ENCODE peak calls at places on chromosomes 11 and 22, in nine cellular contexts. One of them, this sample, is unnamed.

GRCh38 chr11:113781682-113782081 is 2.1 kb downstream of the CLDN25 start:
- DNase-seq in heart left ventricle: no peak
- DNase-seq in dorsolateral prefrontal cortex: no peak
- DNase-seq in kidney: no peak
- DNase-seq in CD8-positive, alpha-beta memory T cell: no peak
- DNase-seq in IMR-90: no peak
- DNase-seq in bronchial epithelial cell: peak
- DNase-seq in MM.1S: no peak
- DNase-seq in astrocyte of the spinal cord: no peak
- DNase-seq in this sample: no peak

GRCh38 chr11:35065566-35065965 is 73.4 kb upstream of the CD44 start:
- DNase-seq in MM.1S: no peak
- DNase-seq in CD8-positive, alpha-beta memory T cell: no peak
- DNase-seq in bronchial epithelial cell: no peak
- DNase-seq in dorsolateral prefrontal cortex: no peak
- DNase-seq in kidney: no peak
- DNase-seq in IMR-90: peak
- DNase-seq in heart left ventricle: no peak
- DNase-seq in astrocyte of the spinal cord: no peak
- DNase-seq in this sample: no peak

GRCh38 chr11:6596237-6596877 is 7.1 kb downstream of the RRP8 start:
- DNase-seq in IMR-90: no peak
- DNase-seq in CD8-positive, alpha-beta memory T cell: no peak
- DNase-seq in kidney: no peak
- DNase-seq in astrocyte of the spinal cord: no peak
- DNase-seq in heart left ventricle: no peak
- DNase-seq in dorsolateral prefrontal cortex: no peak
- DNase-seq in bronchial epithelial cell: no peak
- DNase-seq in MM.1S: no peak
- DNase-seq in this sample: no peak

GRCh38 chr22:17098379-17098819 is 13.6 kb downstream of the IL17RA start:
- DNase-seq in CD8-positive, alpha-beta memory T cell: no peak
- DNase-seq in MM.1S: no peak
- DNase-seq in astrocyte of the spinal cord: no peak
- DNase-seq in dorsolateral prefrontal cortex: no peak
- DNase-seq in IMR-90: no peak
- DNase-seq in bronchial epithelial cell: no peak
- DNase-seq in heart left ventricle: no peak
- DNase-seq in kidney: no peak
- DNase-seq in this sample: peak

GRCh38 chr22:39559456-39560105 is 11.0 kb upstream of the CACNA1I start:
- DNase-seq in MM.1S: no peak
- DNase-seq in heart left ventricle: no peak
- DNase-seq in kidney: no peak
- DNase-seq in IMR-90: no peak
- DNase-seq in astrocyte of the spinal cord: no peak
- DNase-seq in dorsolateral prefrontal cortex: no peak
- DNase-seq in bronchial epithelial cell: no peak
- DNase-seq in CD8-positive, alpha-beta memory T cell: no peak
- DNase-seq in this sample: no peak

GRCh38 chr11:73652046-73652730 is 5.8 kb downstream of the PLEKHB1 start:
- DNase-seq in IMR-90: no peak
- DNase-seq in bronchial epithelial cell: no peak
- DNase-seq in kidney: no peak
- DNase-seq in dorsolateral prefrontal cortex: peak
- DNase-seq in MM.1S: no peak
- DNase-seq in astrocyte of the spinal cord: no peak
- DNase-seq in CD8-positive, alpha-beta memory T cell: no peak
- DNase-seq in heart left ventricle: no peak
- DNase-seq in this sample: no peak

GRCh38 chr11:34480339-34480738 is 33.3 kb downstream of the ELF5 start:
- DNase-seq in dorsolateral prefrontal cortex: no peak
- DNase-seq in heart left ventricle: no peak
- DNase-seq in CD8-positive, alpha-beta memory T cell: no peak
- DNase-seq in bronchial epithelial cell: peak
- DNase-seq in kidney: no peak
- DNase-seq in astrocyte of the spinal cord: no peak
- DNase-seq in MM.1S: no peak
- DNase-seq in IMR-90: peak
- DNase-seq in this sample: no peak

GRCh38 chr11:4626207-4627105 is 10.8 kb upstream of the OR51D1 start:
- DNase-seq in MM.1S: peak
- DNase-seq in CD8-positive, alpha-beta memory T cell: peak
- DNase-seq in astrocyte of the spinal cord: peak
- DNase-seq in dorsolateral prefrontal cortex: peak
- DNase-seq in kidney: no peak
- DNase-seq in IMR-90: peak
- DNase-seq in heart left ventricle: no peak
- DNase-seq in bronchial epithelial cell: peak
- DNase-seq in this sample: peak

GRCh38 chr11:17544181-17544622 is at the start of gene USH1C:
- DNase-seq in kidney: peak
- DNase-seq in dorsolateral prefrontal cortex: no peak
- DNase-seq in IMR-90: no peak
- DNase-seq in astrocyte of the spinal cord: no peak
- DNase-seq in MM.1S: no peak
- DNase-seq in bronchial epithelial cell: no peak
- DNase-seq in CD8-positive, alpha-beta memory T cell: no peak
- DNase-seq in heart left ventricle: no peak
- DNase-seq in this sample: no peak

GRCh38 chr11:130916238-130916855 is at the start of gene SNX19:
- DNase-seq in kidney: peak
- DNase-seq in IMR-90: peak
- DNase-seq in MM.1S: peak
- DNase-seq in dorsolateral prefrontal cortex: peak
- DNase-seq in astrocyte of the spinal cord: peak
- DNase-seq in bronchial epithelial cell: peak
- DNase-seq in CD8-positive, alpha-beta memory T cell: peak
- DNase-seq in heart left ventricle: peak
- DNase-seq in this sample: peak

GRCh38 chr22:27129266-27129665 is 471.9 kb downstream of the MIAT start:
- DNase-seq in heart left ventricle: no peak
- DNase-seq in bronchial epithelial cell: peak
- DNase-seq in IMR-90: peak
- DNase-seq in dorsolateral prefrontal cortex: no peak
- DNase-seq in astrocyte of the spinal cord: no peak
- DNase-seq in CD8-positive, alpha-beta memory T cell: no peak
- DNase-seq in kidney: no peak
- DNase-seq in MM.1S: no peak
- DNase-seq in this sample: no peak

GRCh38 chr11:62565100-62565802 is 8.4 kb downstream of the EEF1G start:
- DNase-seq in MM.1S: no peak
- DNase-seq in bronchial epithelial cell: no peak
- DNase-seq in astrocyte of the spinal cord: no peak
- DNase-seq in CD8-positive, alpha-beta memory T cell: no peak
- DNase-seq in IMR-90: no peak
- DNase-seq in dorsolateral prefrontal cortex: no peak
- DNase-seq in kidney: no peak
- DNase-seq in heart left ventricle: no peak
- DNase-seq in this sample: no peak

GRCh38 chr11:100878474-100878873 is 191.4 kb downstream of the ARHGAP42 start:
- DNase-seq in bronchial epithelial cell: no peak
- DNase-seq in dorsolateral prefrontal cortex: no peak
- DNase-seq in IMR-90: peak
- DNase-seq in kidney: no peak
- DNase-seq in CD8-positive, alpha-beta memory T cell: no peak
- DNase-seq in MM.1S: no peak
- DNase-seq in astrocyte of the spinal cord: peak
- DNase-seq in heart left ventricle: no peak
- DNase-seq in this sample: no peak

GRCh38 chr11:75056806-75057205 is 39.9 kb downstream of the OR2AT4 start:
- DNase-seq in IMR-90: no peak
- DNase-seq in astrocyte of the spinal cord: no peak
- DNase-seq in MM.1S: no peak
- DNase-seq in CD8-positive, alpha-beta memory T cell: no peak
- DNase-seq in heart left ventricle: no peak
- DNase-seq in kidney: no peak
- DNase-seq in dorsolateral prefrontal cortex: no peak
- DNase-seq in bronchial epithelial cell: peak
- DNase-seq in this sample: no peak

GRCh38 chr11:33712436-33712835 is 11.8 kb upstream of the C11orf91 start:
- DNase-seq in IMR-90: no peak
- DNase-seq in dorsolateral prefrontal cortex: no peak
- DNase-seq in heart left ventricle: no peak
- DNase-seq in kidney: no peak
- DNase-seq in astrocyte of the spinal cord: no peak
- DNase-seq in MM.1S: no peak
- DNase-seq in bronchial epithelial cell: no peak
- DNase-seq in CD8-positive, alpha-beta memory T cell: no peak
- DNase-seq in this sample: no peak

GRCh38 chr11:59173964-59174663 is 2.2 kb downstream of the DTX4 start:
- DNase-seq in IMR-90: peak
- DNase-seq in heart left ventricle: no peak
- DNase-seq in CD8-positive, alpha-beta memory T cell: no peak
- DNase-seq in dorsolateral prefrontal cortex: no peak
- DNase-seq in kidney: peak
- DNase-seq in bronchial epithelial cell: peak
- DNase-seq in MM.1S: no peak
- DNase-seq in astrocyte of the spinal cord: no peak
- DNase-seq in this sample: no peak
- H3K4me3 ChIP-seq in IMR-90: peak
- H3K4me3 ChIP-seq in heart left ventricle: peak
- H3K4me3 ChIP-seq in CD8-positive, alpha-beta memory T cell: no peak
- H3K4me3 ChIP-seq in dorsolateral prefrontal cortex: peak
- H3K4me3 ChIP-seq in kidney: peak
- H3K4me3 ChIP-seq in bronchial epithelial cell: peak
- H3K4me3 ChIP-seq in MM.1S: no peak
- H3K4me3 ChIP-seq in astrocyte of the spinal cord: no peak
- H3K4me3 ChIP-seq in this sample: no peak

GRCh38 chr22:36164621-36165020 is 4.1 kb upstream of the APOL3 start:
- DNase-seq in heart left ventricle: no peak
- DNase-seq in dorsolateral prefrontal cortex: no peak
- DNase-seq in bronchial epithelial cell: no peak
- DNase-seq in CD8-positive, alpha-beta memory T cell: no peak
- DNase-seq in kidney: no peak
- DNase-seq in astrocyte of the spinal cord: no peak
- DNase-seq in MM.1S: no peak
- DNase-seq in IMR-90: no peak
- DNase-seq in this sample: no peak
- H3K4me3 ChIP-seq in heart left ventricle: no peak
- H3K4me3 ChIP-seq in dorsolateral prefrontal cortex: no peak
- H3K4me3 ChIP-seq in bronchial epithelial cell: no peak
- H3K4me3 ChIP-seq in CD8-positive, alpha-beta memory T cell: no peak
- H3K4me3 ChIP-seq in kidney: no peak
- H3K4me3 ChIP-seq in astrocyte of the spinal cord: no peak
- H3K4me3 ChIP-seq in MM.1S: no peak
- H3K4me3 ChIP-seq in IMR-90: no peak
- H3K4me3 ChIP-seq in this sample: no peak

GRCh38 chr11:102322560-102322959 is 5.3 kb downstream of the BIRC3 start:
- DNase-seq in MM.1S: peak
- DNase-seq in bronchial epithelial cell: no peak
- DNase-seq in heart left ventricle: no peak
- DNase-seq in dorsolateral prefrontal cortex: no peak
- DNase-seq in astrocyte of the spinal cord: no peak
- DNase-seq in CD8-positive, alpha-beta memory T cell: no peak
- DNase-seq in kidney: no peak
- DNase-seq in IMR-90: no peak
- DNase-seq in this sample: peak

GRCh38 chr11:102320679-102321078 is 3.4 kb downstream of the BIRC3 start:
- DNase-seq in bronchial epithelial cell: no peak
- DNase-seq in IMR-90: no peak
- DNase-seq in astrocyte of the spinal cord: no peak
- DNase-seq in MM.1S: no peak
- DNase-seq in kidney: no peak
- DNase-seq in heart left ventricle: no peak
- DNase-seq in dorsolateral prefrontal cortex: peak
- DNase-seq in CD8-positive, alpha-beta memory T cell: no peak
- DNase-seq in this sample: no peak

GRCh38 chr11:102318469-102318868 is 1.2 kb downstream of the BIRC3 start:
- DNase-seq in astrocyte of the spinal cord: peak
- DNase-seq in MM.1S: peak
- DNase-seq in heart left ventricle: no peak
- DNase-seq in bronchial epithelial cell: no peak
- DNase-seq in kidney: no peak
- DNase-seq in IMR-90: peak
- DNase-seq in dorsolateral prefrontal cortex: no peak
- DNase-seq in CD8-positive, alpha-beta memory T cell: peak
- DNase-seq in this sample: no peak

GRCh38 chr11:102319544-102319943 is 2.3 kb downstream of the BIRC3 start:
- DNase-seq in dorsolateral prefrontal cortex: no peak
- DNase-seq in heart left ventricle: no peak
- DNase-seq in kidney: no peak
- DNase-seq in IMR-90: no peak
- DNase-seq in astrocyte of the spinal cord: no peak
- DNase-seq in bronchial epithelial cell: no peak
- DNase-seq in MM.1S: no peak
- DNase-seq in CD8-positive, alpha-beta memory T cell: no peak
- DNase-seq in this sample: no peak

GRCh38 chr11:102320166-102320565 is 2.9 kb downstream of the BIRC3 start:
- DNase-seq in astrocyte of the spinal cord: no peak
- DNase-seq in MM.1S: no peak
- DNase-seq in bronchial epithelial cell: no peak
- DNase-seq in heart left ventricle: no peak
- DNase-seq in kidney: no peak
- DNase-seq in IMR-90: no peak
- DNase-seq in dorsolateral prefrontal cortex: no peak
- DNase-seq in CD8-positive, alpha-beta memory T cell: no peak
- DNase-seq in this sample: no peak
- H3K4me3 ChIP-seq in astrocyte of the spinal cord: no peak
- H3K4me3 ChIP-seq in MM.1S: peak
- H3K4me3 ChIP-seq in bronchial epithelial cell: no peak
- H3K4me3 ChIP-seq in heart left ventricle: no peak
- H3K4me3 ChIP-seq in kidney: no peak
- H3K4me3 ChIP-seq in IMR-90: no peak
- H3K4me3 ChIP-seq in dorsolateral prefrontal cortex: no peak
- H3K4me3 ChIP-seq in CD8-positive, alpha-beta memory T cell: peak
- H3K4me3 ChIP-seq in this sample: no peak

GRCh38 chr11:96197801-96198465 is 145.1 kb downstream of the MAML2 start:
- DNase-seq in kidney: no peak
- DNase-seq in astrocyte of the spinal cord: no peak
- DNase-seq in dorsolateral prefrontal cortex: no peak
- DNase-seq in bronchial epithelial cell: no peak
- DNase-seq in CD8-positive, alpha-beta memory T cell: no peak
- DNase-seq in heart left ventricle: no peak
- DNase-seq in MM.1S: no peak
- DNase-seq in IMR-90: no peak
- DNase-seq in this sample: no peak

GRCh38 chr11:96196074-96196787 is 146.8 kb downstream of the MAML2 start:
- DNase-seq in astrocyte of the spinal cord: no peak
- DNase-seq in CD8-positive, alpha-beta memory T cell: no peak
- DNase-seq in MM.1S: no peak
- DNase-seq in kidney: no peak
- DNase-seq in heart left ventricle: no peak
- DNase-seq in bronchial epithelial cell: no peak
- DNase-seq in dorsolateral prefrontal cortex: no peak
- DNase-seq in IMR-90: no peak
- DNase-seq in this sample: no peak

GRCh38 chr11:96198466-96198808 is 144.6 kb downstream of the MAML2 start:
- DNase-seq in heart left ventricle: no peak
- DNase-seq in bronchial epithelial cell: no peak
- DNase-seq in astrocyte of the spinal cord: no peak
- DNase-seq in dorsolateral prefrontal cortex: no peak
- DNase-seq in MM.1S: no peak
- DNase-seq in IMR-90: no peak
- DNase-seq in CD8-positive, alpha-beta memory T cell: no peak
- DNase-seq in kidney: no peak
- DNase-seq in this sample: no peak

GRCh38 chr11:96199563-96200025 is 143.4 kb downstream of the MAML2 start:
- DNase-seq in MM.1S: no peak
- DNase-seq in CD8-positive, alpha-beta memory T cell: no peak
- DNase-seq in kidney: no peak
- DNase-seq in bronchial epithelial cell: peak
- DNase-seq in astrocyte of the spinal cord: peak
- DNase-seq in dorsolateral prefrontal cortex: no peak
- DNase-seq in IMR-90: peak
- DNase-seq in heart left ventricle: no peak
- DNase-seq in this sample: no peak

GRCh38 chr11:96197221-96197620 is 145.8 kb downstream of the MAML2 start:
- DNase-seq in bronchial epithelial cell: no peak
- DNase-seq in dorsolateral prefrontal cortex: no peak
- DNase-seq in IMR-90: no peak
- DNase-seq in kidney: no peak
- DNase-seq in MM.1S: no peak
- DNase-seq in CD8-positive, alpha-beta memory T cell: no peak
- DNase-seq in heart left ventricle: no peak
- DNase-seq in astrocyte of the spinal cord: no peak
- DNase-seq in this sample: no peak
- H3K4me3 ChIP-seq in bronchial epithelial cell: no peak
- H3K4me3 ChIP-seq in dorsolateral prefrontal cortex: no peak
- H3K4me3 ChIP-seq in IMR-90: no peak
- H3K4me3 ChIP-seq in kidney: no peak
- H3K4me3 ChIP-seq in MM.1S: no peak
- H3K4me3 ChIP-seq in CD8-positive, alpha-beta memory T cell: no peak
- H3K4me3 ChIP-seq in heart left ventricle: no peak
- H3K4me3 ChIP-seq in astrocyte of the spinal cord: no peak
- H3K4me3 ChIP-seq in this sample: no peak

This sample was measured in Jurkat, Clone E6-1.